ENCODE peak calls at places on chromosomes 2 and 18, in four cellular contexts. Y, H, A and K are unnamed samples.

GRCh38 chr2:3823748-3824147 is 120.4 kb downstream of the DCDC2C start:
- DNase-seq in Y (no peak), A (no peak), H (no peak), K (no peak)

GRCh38 chr18:30271716-30272115 is 770.8 kb downstream of the DSC3 start:
- DNase-seq in H (no peak), A (no peak), Y (no peak), K (no peak)

GRCh38 chr2:182616471-182617393 is 99.3 kb upstream of the DNAJC10 start:
- DNase-seq in H (peak), A (no peak), Y (no peak), K (no peak)

GRCh38 chr2:188984680-188985079 is 10.5 kb downstream of the COL3A1 start:
- DNase-seq in Y (no peak), H (no peak), A (no peak), K (no peak)

GRCh38 chr2:178550352-178550751 is 70.1 kb downstream of the PLEKHA3 start:
- DNase-seq in A (no peak), H (no peak), Y (no peak), K (no peak)

GRCh38 chr2:146844226-146844990 is 1000.4 kb upstream of the ACVR2A start:
- DNase-seq in H (no peak), Y (no peak), A (no peak), K (no peak)

GRCh38 chr18:23634692-23635091 is 28.0 kb downstream of the ANKRD29 start:
- DNase-seq in Y (no peak), A (no peak), H (no peak), K (no peak)

GRCh38 chr2:70132244-70133126 is 45.2 kb downstream of the PCBP1 start:
- DNase-seq in Y (no peak), A (no peak), H (peak), K (no peak)

GRCh38 chr2:173032032-173032431 is 43.6 kb upstream of the MAP3K20 start:
- DNase-seq in A (no peak), H (no peak), Y (no peak), K (no peak)

GRCh38 chr2:634041-634440 is 43.2 kb downstream of the TMEM18 start:
- DNase-seq in A (no peak), H (no peak), Y (no peak), K (no peak)

GRCh38 chr18:44062345-44062744 is 618.3 kb upstream of the SETBP1 start:
- DNase-seq in Y (no peak), H (no peak), A (no peak), K (no peak)

GRCh38 chr18:48270929-48271328 is 138.3 kb downstream of the ZBTB7C start:
- DNase-seq in Y (no peak), A (no peak), H (no peak), K (no peak)

GRCh38 chr2:195360242-195360641 is 296.8 kb upstream of the SLC39A10 start:
- DNase-seq in H (no peak), Y (no peak), A (no peak), K (no peak)

GRCh38 chr18:59264136-59264571 is 9.1 kb downstream of the RAX start:
- DNase-seq in Y (no peak), H (no peak), A (no peak), K (no peak)

GRCh38 chr2:134372611-134373131 is 118.8 kb downstream of the MGAT5 start:
- DNase-seq in Y (no peak), A (no peak), H (no peak), K (no peak)

GRCh38 chr2:108866041-108866440 is 79.5 kb downstream of the CCDC138 start:
- DNase-seq in H (no peak), A (no peak), Y (no peak), K (no peak)

GRCh38 chr2:174972924-174973323 is 32.3 kb downstream of the CHN1 start:
- DNase-seq in A (no peak), H (no peak), Y (no peak), K (no peak)

GRCh38 chr18:28159055-28159454 is 17.9 kb downstream of the CDH2 start:
- DNase-seq in H (no peak), Y (no peak), A (no peak), K (no peak)

GRCh38 chr18:36419913-36420531 is 122.5 kb downstream of the FHOD3 start:
- DNase-seq in Y (no peak), H (peak), A (no peak), K (peak)

GRCh38 chr18:22558945-22559385 is 141.2 kb upstream of the CTAGE1 start:
- DNase-seq in H (peak), A (no peak), Y (peak), K (peak)

GRCh38 chr2:94872088-94872618 is 923 bp downstream of the TEKT4 start:
- DNase-seq in H (no peak), A (no peak), Y (no peak), K (no peak)

GRCh38 chr2:42939411-42940206 is 147.2 kb upstream of the HAAO start:
- DNase-seq in H (no peak), Y (no peak), A (no peak), K (no peak)

GRCh38 chr2:75494137-75494769 is 66.5 kb downstream of the EVA1A start:
- DNase-seq in A (no peak), H (no peak), Y (no peak), K (no peak)

GRCh38 chr18:59414254-59414653 is 55.2 kb upstream of the LMAN1 start:
- DNase-seq in Y (no peak), A (no peak), H (no peak), K (no peak)

GRCh38 chr2:25539141-25539540 is 134.2 kb downstream of the DTNB start:
- DNase-seq in A (no peak), H (no peak), Y (no peak), K (no peak)

GRCh38 chr2:10900216-10901109 is 11.3 kb upstream of the KCNF1 start:
- DNase-seq in H (peak), A (no peak), Y (peak), K (peak)

GRCh38 chr2:211349031-211349430 is 792.6 kb downstream of the CPS1 start:
- DNase-seq in A (no peak), Y (no peak), H (no peak), K (no peak)

GRCh38 chr2:105858868-105859693 is 114.4 kb downstream of the NCK2 start:
- DNase-seq in H (no peak), A (no peak), Y (no peak), K (no peak)

GRCh38 chr2:161722547-161723503 is 98.6 kb downstream of the SLC4A10 start:
- DNase-seq in A (no peak), H (no peak), Y (no peak), K (no peak)
- TF ChIP-seq TARDBP in A (no peak), H (no peak), Y (no peak), K (no peak)

DNA sequence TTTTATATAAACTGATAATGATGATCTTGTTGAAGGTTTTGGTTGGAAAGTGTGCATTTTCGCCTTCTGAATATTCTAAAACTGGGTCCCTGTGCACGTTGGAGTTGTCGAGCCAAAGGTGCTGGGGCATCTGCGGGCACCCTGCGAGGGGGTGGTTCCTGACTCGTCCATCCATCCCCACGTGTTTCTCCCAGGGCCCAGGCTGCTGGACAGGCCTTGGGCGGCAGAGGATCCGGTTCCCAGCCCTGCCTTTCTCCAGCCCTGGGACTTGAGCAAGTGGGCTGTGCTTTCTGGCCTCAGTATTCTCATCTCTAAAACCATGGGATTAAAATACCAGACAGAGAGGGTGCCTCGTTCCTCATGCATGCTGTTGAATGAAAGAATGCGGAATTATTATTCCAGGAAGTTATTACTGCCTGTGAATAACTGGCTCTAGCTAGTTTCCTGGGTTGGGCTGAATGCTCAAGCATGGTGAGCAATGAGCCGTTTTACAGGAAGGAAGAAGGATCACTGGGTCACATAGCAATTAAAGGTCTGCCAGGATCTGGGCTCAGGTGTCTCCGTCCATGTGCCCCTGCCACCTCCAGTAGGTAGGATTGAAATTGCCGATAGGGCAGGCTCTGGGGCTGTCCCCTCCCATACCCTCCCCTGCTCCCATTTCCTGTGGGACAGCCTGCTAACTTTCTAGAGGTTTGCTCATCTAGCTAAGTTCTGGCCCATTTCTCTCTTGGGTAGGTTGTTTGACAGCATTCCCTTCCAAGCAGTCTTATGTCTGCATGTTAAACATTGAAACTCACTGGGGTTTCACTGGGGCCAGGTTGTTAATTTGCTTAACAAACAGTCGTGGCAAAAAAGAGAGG is 77.2 kb upstream of the HS6ST1 start:
- DNase-seq in A (no peak), Y (no peak), H (no peak), K (no peak)
- TF ChIP-seq TARDBP in A (no peak), Y (no peak), H (no peak), K (no peak)

GRCh38 chr18:10936211-10937053 is 212.9 kb downstream of the PIEZO2 start:
- DNase-seq in A (no peak), H (no peak), Y (no peak), K (no peak)
- TF ChIP-seq TARDBP in A (no peak), H (no peak), Y (no peak), K (no peak)

GRCh38 chr18:3994061-3994687 is 460.9 kb downstream of the DLGAP1 start:
- DNase-seq in H (no peak), Y (no peak), A (no peak), K (no peak)

GRCh38 chr18:3995476-3996102 is 459.5 kb downstream of the DLGAP1 start:
- DNase-seq in Y (peak), H (peak), A (peak), K (peak)

GRCh38 chr18:4004176-4004829 is 450.8 kb downstream of the DLGAP1 start:
- DNase-seq in A (no peak), H (no peak), Y (no peak), K (no peak)

GRCh38 chr18:3998698-3999333 is 456.3 kb downstream of the DLGAP1 start:
- DNase-seq in H (peak), A (no peak), Y (peak), K (peak)
- TF ChIP-seq TARDBP in H (no peak), A (no peak), Y (no peak), K (no peak)

DNA sequence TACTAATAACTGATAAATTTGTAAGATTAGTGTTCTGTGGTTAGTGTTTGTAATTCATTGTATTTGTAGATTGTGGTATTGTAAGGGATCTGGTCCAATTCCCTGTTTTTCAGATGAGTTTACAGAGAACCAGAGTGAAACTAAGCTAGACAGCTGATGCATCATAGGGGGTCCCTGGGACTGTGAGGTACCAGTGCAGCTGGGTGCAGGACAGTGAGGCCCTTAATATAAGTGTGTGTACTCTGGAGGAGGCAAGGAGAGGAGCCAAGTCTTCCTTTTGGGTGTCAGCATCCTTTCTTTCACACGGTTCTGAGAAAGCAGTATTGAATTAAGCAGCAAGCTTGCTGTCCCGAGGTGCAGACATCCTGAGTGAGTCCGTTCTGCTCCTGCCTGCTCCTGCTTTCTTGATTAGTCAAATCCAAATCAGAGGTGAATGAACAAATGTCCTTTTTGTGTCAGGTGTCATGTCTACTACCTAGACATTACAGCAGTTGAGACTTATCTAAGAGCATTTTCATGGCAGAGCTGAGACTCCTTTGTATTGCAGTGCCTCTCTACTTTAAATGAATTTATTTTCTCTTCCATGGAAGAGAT is 194.9 kb downstream of the MCFD2 start:
- DNase-seq in H (no peak), A (no peak), Y (no peak), K (no peak)
- TF ChIP-seq TARDBP in H (no peak), A (no peak), Y (no peak), K (no peak)

GRCh38 chr2:202023904-202024266 is 9.8 kb upstream of the FZD7 start:
- DNase-seq in H (no peak), A (no peak), Y (no peak), K (no peak)
- TF ChIP-seq TARDBP in H (no peak), A (no peak), Y (no peak), K (no peak)

GRCh38 chr2:36952748-36953197 is 13.6 kb downstream of the STRN start:
- DNase-seq in Y (no peak), A (no peak), H (no peak), K (no peak)
- TF ChIP-seq TARDBP in Y (no peak), A (no peak), H (no peak), K (no peak)

GRCh38 chr2:156480376-156480775 is 44.2 kb downstream of the GPD2 start:
- DNase-seq in Y (no peak), H (no peak), A (no peak), K (no peak)
- TF ChIP-seq TARDBP in Y (no peak), H (no peak), A (no peak), K (no peak)

DNA sequence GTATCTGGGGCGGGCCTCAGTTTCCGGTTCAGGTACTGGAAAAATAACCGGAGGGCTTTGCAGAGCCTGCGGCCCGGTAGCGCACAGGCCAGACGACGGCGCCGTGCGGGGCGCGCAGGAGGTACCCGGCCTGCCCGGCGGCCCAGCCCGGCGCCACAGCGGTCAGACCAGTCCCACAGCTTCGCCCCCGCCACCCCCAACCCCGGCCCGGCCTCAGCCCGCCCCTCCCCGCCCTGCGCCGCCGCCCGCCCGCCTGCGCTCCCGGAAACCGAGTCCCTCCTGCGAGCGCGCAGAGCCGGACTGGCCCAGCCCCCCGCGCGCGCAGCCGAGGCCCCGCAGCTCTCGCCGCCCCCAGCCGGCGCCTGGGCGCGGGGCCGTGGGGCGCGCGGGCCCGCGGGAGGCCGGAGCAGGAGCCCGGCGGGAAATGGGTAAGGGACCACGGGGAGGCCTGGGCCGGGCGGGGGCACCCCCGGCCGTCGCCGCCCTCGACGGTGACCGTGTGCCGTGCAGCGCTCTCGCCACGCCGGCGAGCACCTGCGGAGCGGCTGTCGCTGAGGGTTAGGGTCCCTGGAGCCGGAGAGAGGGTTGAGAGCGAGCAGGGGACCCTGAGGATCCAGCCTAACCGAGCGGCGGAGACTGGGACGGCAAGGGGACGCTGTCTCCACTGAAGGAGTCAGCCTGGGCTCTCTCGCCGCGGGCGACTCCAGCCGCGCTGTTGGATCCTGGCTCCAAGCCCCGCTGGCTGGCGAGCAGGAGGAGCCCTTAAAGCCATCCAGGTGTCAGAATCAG is 16.5 kb upstream of the PSD4 start:
- DNase-seq in A (no peak), Y (peak), H (no peak), K (peak)
- TF ChIP-seq TARDBP in A (no peak), Y (no peak), H (no peak), K (no peak)